ENCODE peak calls at places on chromosomes 6 and 20, in four cellular contexts. J is cardiac muscle cell, Z is heart left ventricle, H is breast epithelium. P is an unnamed sample.

GRCh38 chr6:157952751-157953479 is 28.7 kb upstream of the SYNJ2 start:
- DNase-seq in J (no peak), Z (no peak), H (no peak), P (no peak)

GRCh38 chr20:5061209-5061608 is 58.5 kb downstream of the PCNA start:
- DNase-seq in J (no peak), Z (no peak), H (no peak), P (no peak)

GRCh38 chr6:44039191-44039719 is 88.0 kb downstream of the MRPL14 start:
- DNase-seq in J (no peak), Z (no peak), H (peak), P (no peak)

GRCh38 chr20:38201356-38201755 is 36.3 kb upstream of the TGM2 start:
- DNase-seq in J (no peak), Z (no peak), H (no peak), P (no peak)

GRCh38 chr6:133368664-133369063 is 127.5 kb downstream of the EYA4 start:
- DNase-seq in J (no peak), Z (no peak), H (no peak), P (no peak)

GRCh38 chr6:20789162-20789561 is 254.9 kb downstream of the CDKAL1 start:
- DNase-seq in J (no peak), Z (no peak), H (no peak), P (no peak)

GRCh38 chr6:103721923-103722322 is 1137.8 kb downstream of the HACE1 start:
- DNase-seq in J (no peak), Z (no peak), H (no peak), P (no peak)

GRCh38 chr6:48136856-48137255 is 25.9 kb upstream of the PTCHD4 start:
- DNase-seq in J (no peak), Z (no peak), H (no peak), P (no peak)

GRCh38 chr6:158751192-158751591 is 68.0 kb downstream of the EZR start:
- DNase-seq in J (no peak), Z (no peak), H (no peak), P (no peak)

GRCh38 chr6:31834704-31835375 is 7.3 kb downstream of the HSPA1B start:
- DNase-seq in J (peak), Z (peak), H (peak), P (peak)

GRCh38 chr20:11338506-11339306 is 579.0 kb upstream of the BTBD3 start:
- DNase-seq in J (no peak), Z (no peak), H (no peak), P (no peak)

GRCh38 chr20:59961423-59961822 is 3.2 kb downstream of the CDH26 start:
- DNase-seq in J (no peak), Z (no peak), H (no peak), P (no peak)

GRCh38 chr6:27650620-27651370 is 177.9 kb upstream of the ZNF184 start:
- DNase-seq in J (peak), Z (no peak), H (no peak), P (no peak)

GRCh38 chr6:143110572-143110971 is 49.9 kb downstream of the AIG1 start:
- DNase-seq in J (no peak), Z (no peak), H (no peak), P (no peak)

GRCh38 chr20:36971103-36971502 is 19.6 kb upstream of the SAMHD1 start:
- DNase-seq in J (no peak), Z (no peak), H (no peak), P (no peak)

GRCh38 chr6:131946404-131946991 is 4.7 kb downstream of the CCN2 start:
- DNase-seq in J (no peak), Z (no peak), H (no peak), P (no peak)

GRCh38 chr6:135812085-135812526 is 39.4 kb upstream of the PDE7B start:
- DNase-seq in J (no peak), Z (peak), H (no peak), P (no peak)

GRCh38 chr20:21229163-21229562 is 74.0 kb upstream of the XRN2 start:
- DNase-seq in J (no peak), Z (no peak), H (no peak), P (no peak)

GRCh38 chr20:64107736-64108457 is 532 bp upstream of the NPBWR2 start:
- DNase-seq in J (no peak), Z (no peak), H (no peak), P (no peak)

DNA sequence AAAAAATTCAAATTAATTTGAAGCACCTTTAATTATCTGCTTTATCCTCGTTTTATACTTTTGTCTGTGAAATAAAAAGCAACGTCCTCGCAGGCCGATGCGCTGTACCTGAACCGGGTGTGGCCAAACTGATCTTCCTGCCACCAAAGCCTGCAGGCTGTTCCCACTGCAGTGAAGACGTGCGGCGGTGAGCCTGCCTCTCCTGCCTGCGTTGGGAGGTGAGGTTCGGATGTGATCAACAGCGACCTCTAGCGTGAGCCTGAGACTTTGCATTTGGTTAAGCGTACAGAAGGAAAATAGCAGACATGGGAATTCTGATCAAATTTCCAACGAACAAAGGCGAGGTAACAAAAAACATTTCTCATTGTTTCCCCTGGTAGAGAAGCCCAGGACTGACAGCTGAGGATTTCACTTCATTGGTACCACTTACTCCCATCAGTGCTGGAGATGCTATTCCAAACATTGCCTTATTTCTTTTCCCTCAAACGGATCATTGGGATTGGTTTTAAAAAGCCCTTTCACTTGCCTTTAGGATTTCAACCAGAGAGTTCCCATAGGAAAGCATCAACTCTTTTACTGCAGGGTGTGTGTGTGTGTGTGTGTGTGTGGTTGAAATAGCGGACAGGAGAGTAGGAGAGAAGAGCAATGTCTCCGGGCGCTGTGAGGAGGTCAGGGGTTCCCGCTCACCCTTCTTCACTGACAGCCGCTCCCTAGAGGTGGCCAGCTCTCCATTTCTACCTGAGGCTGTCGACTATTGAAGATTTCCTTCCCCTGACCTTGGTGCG is 56.6 kb upstream of the CCN6 start:
- DNase-seq in J (peak), Z (peak), H (peak), P (peak)
- H3K27ac ChIP-seq in J (no peak), Z (peak), H (peak), P (no peak)

GRCh38 chr20:15643713-15644112 is 929.5 kb downstream of the KIF16B start:
- DNase-seq in J (no peak), Z (no peak), H (no peak), P (no peak)
- H3K27ac ChIP-seq in J (no peak), Z (no peak), H (no peak), P (no peak)

DNA sequence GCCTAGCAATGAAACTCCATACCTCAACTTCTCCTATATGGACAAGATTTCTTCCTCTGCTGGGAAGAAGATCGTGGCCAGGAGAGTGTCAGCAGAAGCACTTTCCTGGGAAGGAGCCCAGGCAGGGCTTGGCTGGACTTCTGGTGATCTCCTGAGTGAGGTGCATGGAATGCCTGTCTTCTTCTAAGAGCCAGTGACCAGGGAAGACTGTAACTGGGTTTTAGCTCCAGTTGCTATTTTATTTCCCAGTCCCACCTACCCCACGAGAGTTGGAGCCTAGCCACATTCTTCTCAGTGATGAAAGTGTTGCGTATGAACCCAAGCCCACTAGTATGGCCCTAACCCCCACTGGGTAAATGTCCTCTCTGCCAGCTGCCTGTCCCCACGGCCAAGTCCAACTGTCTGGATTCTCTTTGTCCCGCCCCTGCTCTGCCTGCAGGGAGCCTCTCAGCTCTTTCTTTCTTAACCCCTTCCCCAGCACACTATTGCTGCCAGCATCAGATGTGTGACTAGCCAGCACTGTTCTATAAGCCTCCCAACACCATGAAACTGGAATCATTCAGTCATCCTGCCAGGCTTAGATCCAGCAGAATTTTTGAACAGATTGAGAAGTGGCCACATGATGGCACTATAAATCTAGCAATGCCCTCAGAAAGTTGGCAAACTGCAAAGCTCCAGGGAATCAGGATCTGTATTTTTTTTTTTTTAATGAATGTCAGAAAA is 69.8 kb upstream of the FAM184A start:
- DNase-seq in J (peak), Z (peak), H (no peak), P (no peak)
- H3K27ac ChIP-seq in J (no peak), Z (no peak), H (no peak), P (no peak)

DNA sequence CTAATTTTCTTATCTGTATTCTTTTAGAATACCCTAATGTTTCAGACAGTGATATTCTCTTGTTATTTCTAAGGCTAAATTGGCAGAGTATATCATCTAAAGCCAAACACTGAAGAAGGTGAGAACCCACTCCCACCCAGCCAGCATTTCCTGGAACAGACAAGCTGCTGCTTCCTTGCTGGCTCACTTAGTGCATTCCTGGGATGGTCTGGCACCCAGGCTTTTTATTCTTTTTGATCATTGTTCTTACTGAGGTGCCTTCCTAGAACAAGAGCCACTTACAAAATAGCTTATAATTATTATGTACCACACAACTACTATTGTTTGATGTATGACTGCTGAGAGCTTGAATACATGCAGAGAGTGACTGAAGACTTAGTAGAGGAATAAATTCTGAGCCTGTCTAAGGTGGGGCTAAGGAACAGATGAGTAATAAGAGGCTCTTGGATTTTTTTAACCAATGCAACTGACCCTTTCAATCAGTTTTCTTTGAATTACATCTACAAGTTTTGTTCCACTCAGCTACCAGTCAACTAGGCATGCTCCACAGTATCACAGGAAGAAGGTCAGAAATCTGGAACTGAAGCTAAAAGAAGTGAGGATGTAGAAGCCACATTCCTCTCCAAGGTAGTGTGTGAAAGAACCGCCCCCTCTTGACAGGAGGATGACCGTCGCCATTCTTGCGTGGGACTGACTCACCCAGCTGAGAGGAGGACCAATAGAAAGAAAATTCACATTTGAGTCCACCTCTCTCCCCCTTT is 30.1 kb downstream of the PRPH2 start:
- DNase-seq in J (no peak), Z (no peak), H (peak), P (no peak)
- H3K27ac ChIP-seq in J (no peak), Z (peak), H (peak), P (no peak)

DNA sequence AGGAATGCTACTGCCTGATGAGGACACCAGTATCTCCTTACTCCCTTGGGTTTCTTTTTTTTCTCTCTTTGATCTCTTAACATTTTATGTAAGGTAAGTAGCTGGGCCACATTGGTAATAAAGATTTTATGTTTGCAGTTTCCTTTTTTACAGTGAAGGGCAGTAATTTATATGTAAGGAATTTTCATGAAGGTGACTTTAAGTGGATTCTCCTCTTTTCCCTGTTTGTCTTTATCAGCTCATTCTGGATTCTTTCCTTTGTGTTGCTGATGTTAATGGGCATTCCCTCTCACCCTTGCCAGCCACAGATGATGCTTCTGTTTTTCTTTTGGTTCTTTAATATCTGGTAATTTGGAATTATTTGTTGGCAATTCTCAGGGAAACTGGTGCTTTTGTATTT is 34.7 kb downstream of the AFDN start:
- DNase-seq in J (no peak), Z (no peak), H (no peak), P (no peak)
- H3K27ac ChIP-seq in J (no peak), Z (no peak), H (no peak), P (no peak)

DNA sequence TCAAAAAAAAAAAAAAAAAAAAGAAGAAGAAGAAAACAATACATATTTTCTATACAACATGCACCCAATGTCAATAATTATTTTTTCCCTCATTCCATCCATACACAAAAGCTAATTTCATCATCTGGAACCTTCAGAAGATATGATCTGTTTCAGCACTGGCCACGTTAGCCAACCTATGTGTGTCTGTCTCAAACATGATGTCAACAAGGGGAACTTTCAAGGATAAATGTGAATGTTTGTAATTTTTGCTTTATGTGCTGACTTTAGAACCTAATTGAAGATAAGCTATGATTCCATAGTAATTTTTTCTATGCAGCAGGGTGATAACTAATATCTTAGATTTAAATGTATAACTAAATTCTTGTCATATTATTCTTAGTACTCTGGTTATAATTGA is 37.9 kb downstream of the IPCEF1 start:
- DNase-seq in J (no peak), Z (no peak), H (no peak), P (no peak)
- H3K27ac ChIP-seq in J (no peak), Z (no peak), H (no peak), P (no peak)

DNA sequence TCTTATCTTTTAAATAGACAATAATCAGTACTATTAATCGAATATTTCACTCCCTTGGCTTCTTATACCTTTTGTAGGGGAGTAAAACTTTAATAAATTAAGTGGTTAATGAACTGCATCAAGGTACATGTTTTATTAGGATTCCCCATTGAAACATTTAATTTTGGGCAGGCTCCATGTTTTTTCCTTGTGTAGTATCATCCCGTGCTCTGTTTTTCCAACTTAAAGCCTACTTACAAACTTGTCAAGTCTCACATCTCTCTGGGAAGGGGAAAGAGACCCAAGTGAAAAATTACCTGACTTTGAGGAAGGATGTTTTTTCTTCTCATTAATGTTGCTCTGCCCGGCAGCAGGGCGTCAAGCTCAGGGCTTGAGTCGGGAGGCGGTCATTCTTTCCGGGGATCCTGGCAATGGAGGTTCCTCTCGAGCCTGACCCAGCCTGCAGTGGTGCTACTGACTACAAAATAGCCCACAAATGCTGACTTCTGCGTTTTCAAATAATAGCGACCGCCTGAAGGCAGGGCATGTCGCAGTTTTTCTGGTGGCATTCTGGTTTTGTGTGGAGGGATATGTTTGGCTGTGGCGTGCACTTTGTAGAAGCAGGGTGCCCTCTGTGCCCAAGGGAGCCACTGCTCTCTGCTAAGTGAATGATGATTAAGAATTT is 2.4 kb downstream of the DSP start:
- DNase-seq in J (peak), Z (no peak), H (no peak), P (no peak)
- H3K27ac ChIP-seq in J (peak), Z (peak), H (peak), P (no peak)

GRCh38 chr6:156687875-156688549 is 89.2 kb upstream of the ARID1B start:
- DNase-seq in J (no peak), Z (peak), H (no peak), P (peak)
- H3K27ac ChIP-seq in J (no peak), Z (peak), H (peak), P (peak)